ENCODE peak calls at places on chromosomes 4 and X, in five cellular contexts. One of them, this sample, is unnamed.

GRCh38 chrX:70476934-70477733 is 32.5 kb downstream of the DLG3 start:
- DNase-seq in RWPE2: no peak
- DNase-seq in IMR-90: peak; percentile 69
- DNase-seq in aorta: peak; percentile 51
- DNase-seq in cardiac muscle cell: peak; percentile 68
- DNase-seq in this sample: no peak

GRCh38 chrX:21440911-21441310 is 66.7 kb downstream of the CNKSR2 start:
- DNase-seq in RWPE2: no peak
- DNase-seq in IMR-90: no peak
- DNase-seq in aorta: no peak
- DNase-seq in cardiac muscle cell: no peak
- DNase-seq in this sample: no peak

GRCh38 chrX:48541140-48541814 is 1.8 kb downstream of the TBC1D25 start:
- DNase-seq in RWPE2: no peak
- DNase-seq in IMR-90: no peak
- DNase-seq in aorta: no peak
- DNase-seq in cardiac muscle cell: no peak
- DNase-seq in this sample: no peak

GRCh38 chrX:11113731-11114130 is 2.6 kb downstream of the HCCS start:
- DNase-seq in RWPE2: no peak
- DNase-seq in IMR-90: peak; percentile 34
- DNase-seq in aorta: no peak
- DNase-seq in cardiac muscle cell: no peak
- DNase-seq in this sample: no peak

GRCh38 chr4:169612869-169613859 is 781 bp upstream of the NEK1 start:
- DNase-seq in RWPE2: no peak
- DNase-seq in IMR-90: peak; percentile 79
- DNase-seq in aorta: peak; percentile 80
- DNase-seq in cardiac muscle cell: peak; percentile 75
- DNase-seq in this sample: peak; percentile 92

GRCh38 chr4:76153356-76153755 is 5.2 kb upstream of the NUP54 start:
- DNase-seq in RWPE2: no peak
- DNase-seq in IMR-90: no peak
- DNase-seq in aorta: no peak
- DNase-seq in cardiac muscle cell: no peak
- DNase-seq in this sample: no peak

GRCh38 chr4:141432000-141432712 is 204.2 kb upstream of the IL15 start:
- DNase-seq in RWPE2: no peak
- DNase-seq in IMR-90: peak; percentile 28
- DNase-seq in aorta: no peak
- DNase-seq in cardiac muscle cell: peak; percentile 55
- DNase-seq in this sample: no peak

GRCh38 chr4:57023104-57023503 is 44.4 kb downstream of the POLR2B start:
- DNase-seq in RWPE2: no peak
- DNase-seq in IMR-90: peak; percentile 97
- DNase-seq in aorta: no peak
- DNase-seq in cardiac muscle cell: peak; percentile 83
- DNase-seq in this sample: no peak

GRCh38 chrX:103831803-103832544 is at the start of gene RAB9B:
- DNase-seq in RWPE2: peak; percentile 28
- DNase-seq in IMR-90: peak; percentile 33
- DNase-seq in aorta: peak; percentile 81
- DNase-seq in cardiac muscle cell: peak; percentile 59
- DNase-seq in this sample: peak; percentile 91

GRCh38 chrX:106728337-106728736 is 1.8 kb downstream of the RNF128 start:
- DNase-seq in RWPE2: no peak
- DNase-seq in IMR-90: no peak
- DNase-seq in aorta: no peak
- DNase-seq in cardiac muscle cell: no peak
- DNase-seq in this sample: no peak

GRCh38 chr4:147351083-147351787 is 129.7 kb upstream of the EDNRA start:
- DNase-seq in RWPE2: no peak
- DNase-seq in IMR-90: peak; percentile 39
- DNase-seq in aorta: no peak
- DNase-seq in cardiac muscle cell: peak; percentile 36
- DNase-seq in this sample: no peak

GRCh38 chr4:169649545-169650226 is 29.3 kb downstream of the CLCN3 start:
- DNase-seq in RWPE2: no peak
- DNase-seq in IMR-90: no peak
- DNase-seq in aorta: peak; percentile 55
- DNase-seq in cardiac muscle cell: peak; percentile 58
- DNase-seq in this sample: no peak

GRCh38 chr4:129246850-129247542 is 151.0 kb downstream of the C4orf33 start:
- DNase-seq in RWPE2: no peak
- DNase-seq in IMR-90: no peak
- DNase-seq in aorta: no peak
- DNase-seq in cardiac muscle cell: no peak
- DNase-seq in this sample: no peak

GRCh38 chrX:150477364-150477763 is 91.1 kb upstream of the MTM1 start:
- DNase-seq in RWPE2: no peak
- DNase-seq in IMR-90: no peak
- DNase-seq in aorta: no peak
- DNase-seq in cardiac muscle cell: no peak
- DNase-seq in this sample: no peak

GRCh38 chrX:136694491-136695087 is 46.6 kb downstream of the CD40LG start:
- DNase-seq in RWPE2: no peak
- DNase-seq in IMR-90: peak; percentile 58
- DNase-seq in aorta: no peak
- DNase-seq in cardiac muscle cell: peak; percentile 71
- DNase-seq in this sample: no peak

GRCh38 chr4:186669159-186669720 is 54.4 kb downstream of the FAT1 start:
- DNase-seq in RWPE2: no peak
- DNase-seq in IMR-90: peak; percentile 81
- DNase-seq in aorta: no peak
- DNase-seq in cardiac muscle cell: peak; percentile 82
- DNase-seq in this sample: no peak

DNA sequence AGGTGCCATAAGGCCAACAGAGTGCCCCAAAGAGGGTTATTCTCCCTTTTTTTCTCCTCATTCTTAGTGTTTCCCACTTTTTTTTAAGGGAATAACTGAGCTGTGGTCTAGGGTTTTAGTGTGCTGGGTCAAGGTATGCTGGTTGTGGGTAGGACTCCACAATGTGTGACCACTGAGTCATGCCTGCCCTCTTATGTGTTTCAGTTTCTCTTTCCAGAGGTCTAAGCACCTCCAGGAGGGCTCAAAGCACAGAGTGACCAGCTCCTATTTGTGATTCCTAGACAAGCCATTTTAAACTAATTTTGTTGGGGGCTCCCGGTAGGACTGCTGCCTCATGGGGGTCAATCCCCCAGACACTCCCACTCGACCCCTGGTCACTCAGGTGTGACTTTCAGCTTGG is 80.5 kb upstream of the GC start:
- DNase-seq in RWPE2: no peak
- DNase-seq in IMR-90: no peak
- DNase-seq in aorta: no peak
- DNase-seq in cardiac muscle cell: no peak
- DNase-seq in this sample: no peak
- H3K9me3 ChIP-seq in RWPE2: peaks cover 9% of the 10 kb centered on the region
- H3K9me3 ChIP-seq in IMR-90: peaks cover 5% of the 10 kb centered on the region
- H3K9me3 ChIP-seq in aorta: peaks cover 2% of the 10 kb centered on the region
- H3K9me3 ChIP-seq in cardiac muscle cell: no peaks in the 10 kb centered on the region
- H3K9me3 ChIP-seq in this sample: peaks cover 8% of the 10 kb centered on the region

DNA sequence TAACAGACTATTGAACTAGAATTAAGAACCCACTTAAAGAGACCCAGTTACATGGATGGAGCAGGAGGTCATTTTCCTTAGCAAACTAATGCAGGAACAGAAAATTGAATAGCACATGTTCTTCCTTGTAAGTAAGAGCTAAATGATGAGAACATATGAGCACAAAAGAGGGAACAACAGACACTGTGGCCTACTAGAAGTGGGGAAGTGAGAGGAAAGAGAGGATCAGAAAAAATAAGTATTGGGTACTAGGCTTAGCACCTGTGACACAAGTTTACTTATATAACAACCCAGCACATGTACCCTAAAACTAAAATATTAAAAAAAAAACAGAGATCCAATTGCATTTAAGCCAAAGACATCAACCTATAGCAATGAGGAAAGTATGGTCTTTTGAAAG is 26.2 kb downstream of the ARAP2 start:
- DNase-seq in RWPE2: no peak
- DNase-seq in IMR-90: no peak
- DNase-seq in aorta: no peak
- DNase-seq in cardiac muscle cell: no peak
- DNase-seq in this sample: no peak
- H3K9me3 ChIP-seq in RWPE2: no peaks in the 10 kb centered on the region
- H3K9me3 ChIP-seq in IMR-90: no peaks in the 10 kb centered on the region
- H3K9me3 ChIP-seq in aorta: no peaks in the 10 kb centered on the region
- H3K9me3 ChIP-seq in cardiac muscle cell: no peaks in the 10 kb centered on the region
- H3K9me3 ChIP-seq in this sample: no peaks in the 10 kb centered on the region

GRCh38 chr4:110619001-110619350 is 3.9 kb downstream of the PITX2 start:
- DNase-seq in RWPE2: no peak
- DNase-seq in IMR-90: no peak
- DNase-seq in aorta: no peak
- DNase-seq in cardiac muscle cell: no peak
- DNase-seq in this sample: peak; percentile 74

GRCh38 chr4:110621328-110621812 is 1.5 kb downstream of the PITX2 start:
- DNase-seq in RWPE2: no peak
- DNase-seq in IMR-90: no peak
- DNase-seq in aorta: no peak
- DNase-seq in cardiac muscle cell: no peak
- DNase-seq in this sample: no peak

GRCh38 chr4:110619401-110620247 is 3.3 kb downstream of the PITX2 start:
- DNase-seq in RWPE2: no peak
- DNase-seq in IMR-90: no peak
- DNase-seq in aorta: no peak
- DNase-seq in cardiac muscle cell: no peak
- DNase-seq in this sample: no peak

GRCh38 chr4:110621839-110622751 is 782 bp downstream of the PITX2 start:
- DNase-seq in RWPE2: no peak
- DNase-seq in IMR-90: no peak
- DNase-seq in aorta: no peak
- DNase-seq in cardiac muscle cell: no peak
- DNase-seq in this sample: no peak

GRCh38 chr4:110620352-110621327 is 2.2 kb downstream of the PITX2 start:
- DNase-seq in RWPE2: peak; percentile 54
- DNase-seq in IMR-90: no peak
- DNase-seq in aorta: no peak
- DNase-seq in cardiac muscle cell: peak; percentile 27
- DNase-seq in this sample: no peak
- H3K9me3 ChIP-seq in RWPE2: no peaks in the 10 kb centered on the region
- H3K9me3 ChIP-seq in IMR-90: peaks cover 19% of the 10 kb centered on the region
- H3K9me3 ChIP-seq in aorta: peaks cover 4% of the 10 kb centered on the region
- H3K9me3 ChIP-seq in cardiac muscle cell: no peaks in the 10 kb centered on the region
- H3K9me3 ChIP-seq in this sample: no peaks in the 10 kb centered on the region

GRCh38 chr4:146621-147020 is 22.3 kb downstream of the ZNF718 start:
- DNase-seq in RWPE2: no peak
- DNase-seq in IMR-90: no peak
- DNase-seq in aorta: no peak
- DNase-seq in cardiac muscle cell: no peak
- DNase-seq in this sample: no peak
- H3K9me3 ChIP-seq in RWPE2: peaks cover 48% of the 10 kb centered on the region
- H3K9me3 ChIP-seq in IMR-90: peaks cover 42% of the 10 kb centered on the region
- H3K9me3 ChIP-seq in aorta: peaks cover 24% of the 10 kb centered on the region
- H3K9me3 ChIP-seq in cardiac muscle cell: peaks cover 4% of the 10 kb centered on the region
- H3K9me3 ChIP-seq in this sample: peaks cover 55% of the 10 kb centered on the region

GRCh38 chr4:8061573-8061972 is 97.0 kb downstream of the ABLIM2 start:
- DNase-seq in RWPE2: no peak
- DNase-seq in IMR-90: no peak
- DNase-seq in aorta: no peak
- DNase-seq in cardiac muscle cell: no peak
- DNase-seq in this sample: no peak

GRCh38 chr4:8058031-8058479 is 100.6 kb downstream of the ABLIM2 start:
- DNase-seq in RWPE2: no peak
- DNase-seq in IMR-90: no peak
- DNase-seq in aorta: no peak
- DNase-seq in cardiac muscle cell: no peak
- DNase-seq in this sample: no peak

GRCh38 chr4:8063974-8064563 is 94.5 kb downstream of the ABLIM2 start:
- DNase-seq in RWPE2: no peak
- DNase-seq in IMR-90: no peak
- DNase-seq in aorta: no peak
- DNase-seq in cardiac muscle cell: no peak
- DNase-seq in this sample: no peak

GRCh38 chr4:8061145-8061544 is 97.5 kb downstream of the ABLIM2 start:
- DNase-seq in RWPE2: no peak
- DNase-seq in IMR-90: no peak
- DNase-seq in aorta: no peak
- DNase-seq in cardiac muscle cell: no peak
- DNase-seq in this sample: no peak

DNA sequence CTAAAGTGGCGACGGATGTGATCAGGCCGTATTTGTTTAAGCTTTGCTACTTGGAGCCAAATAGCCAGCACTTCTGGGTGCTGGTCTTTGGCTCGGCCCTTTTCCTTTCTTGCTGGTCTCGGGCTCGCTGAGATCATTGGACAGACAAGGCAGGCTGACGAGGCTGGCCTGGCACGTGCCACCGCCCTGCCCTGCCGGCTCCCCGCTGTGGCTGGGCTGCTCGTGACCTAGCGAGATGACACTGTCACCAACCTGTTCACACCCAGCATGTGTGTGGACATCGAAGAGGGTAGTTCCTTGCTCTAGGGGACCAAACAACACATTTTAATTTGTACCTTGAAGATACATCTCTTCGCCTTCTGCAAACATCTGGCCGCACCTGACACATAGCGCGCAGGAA is 98.0 kb downstream of the ABLIM2 start:
- DNase-seq in RWPE2: no peak
- DNase-seq in IMR-90: no peak
- DNase-seq in aorta: no peak
- DNase-seq in cardiac muscle cell: no peak
- DNase-seq in this sample: no peak
- H3K9me3 ChIP-seq in RWPE2: peaks cover 20% of the 10 kb centered on the region
- H3K9me3 ChIP-seq in IMR-90: peaks cover 22% of the 10 kb centered on the region
- H3K9me3 ChIP-seq in aorta: peaks cover 4% of the 10 kb centered on the region
- H3K9me3 ChIP-seq in cardiac muscle cell: no peaks in the 10 kb centered on the region
- H3K9me3 ChIP-seq in this sample: peaks cover 11% of the 10 kb centered on the region

This sample was measured in esophagus muscularis mucosa.